ENCODE peak calls at places on chromosomes 2 and 18, in eight cellular contexts. Y is heart left ventricle, S is testis, N is cardiac muscle cell, E is RWPE1, Z is MCF 10A, J is colonic mucosa, A is GM06990. X is an unnamed sample.

GRCh38 chr18:33761363-33761762 is 183.3 kb downstream of the ASXL3 start:
- DNase-seq in N (peak), S (peak), J (no peak), E (peak), Y (peak), Z (peak), A (no peak), X (no peak)

GRCh38 chr2:85605406-85606115 is 3.1 kb upstream of the TMEM150A start:
- DNase-seq in Y (peak), S (no peak), J (no peak), N (peak), Z (no peak), A (no peak), E (no peak), X (no peak)

GRCh38 chr2:61014805-61015204 is 2.7 kb upstream of the PEX13 start:
- DNase-seq in Y (no peak), Z (peak), A (no peak), N (no peak), J (no peak), S (no peak), E (peak), X (no peak)

GRCh38 chr2:218622606-218623238 is 15.0 kb downstream of the PLCD4 start:
- DNase-seq in Z (peak), Y (no peak), E (no peak), S (no peak), N (peak), J (no peak), A (no peak), X (no peak)

GRCh38 chr2:26470601-26471260 is 7.2 kb downstream of the OTOF start:
- DNase-seq in J (no peak), A (no peak), Z (no peak), E (no peak), S (no peak), N (no peak), Y (peak), X (no peak)

GRCh38 chr2:45494275-45494977 is 116.6 kb downstream of the SRBD1 start:
- DNase-seq in Y (no peak), E (peak), N (peak), J (peak), S (no peak), Z (peak), A (peak), X (peak)

GRCh38 chr2:67446504-67446911 is 49.4 kb downstream of the ETAA1 start:
- DNase-seq in Z (peak), E (peak), S (no peak), J (no peak), Y (no peak), N (peak), A (no peak), X (no peak)

GRCh38 chr2:236052926-236053846 is 115.0 kb downstream of the GBX2 start:
- DNase-seq in A (no peak), Y (no peak), E (no peak), N (no peak), J (no peak), S (no peak), Z (no peak), X (no peak)

DNA sequence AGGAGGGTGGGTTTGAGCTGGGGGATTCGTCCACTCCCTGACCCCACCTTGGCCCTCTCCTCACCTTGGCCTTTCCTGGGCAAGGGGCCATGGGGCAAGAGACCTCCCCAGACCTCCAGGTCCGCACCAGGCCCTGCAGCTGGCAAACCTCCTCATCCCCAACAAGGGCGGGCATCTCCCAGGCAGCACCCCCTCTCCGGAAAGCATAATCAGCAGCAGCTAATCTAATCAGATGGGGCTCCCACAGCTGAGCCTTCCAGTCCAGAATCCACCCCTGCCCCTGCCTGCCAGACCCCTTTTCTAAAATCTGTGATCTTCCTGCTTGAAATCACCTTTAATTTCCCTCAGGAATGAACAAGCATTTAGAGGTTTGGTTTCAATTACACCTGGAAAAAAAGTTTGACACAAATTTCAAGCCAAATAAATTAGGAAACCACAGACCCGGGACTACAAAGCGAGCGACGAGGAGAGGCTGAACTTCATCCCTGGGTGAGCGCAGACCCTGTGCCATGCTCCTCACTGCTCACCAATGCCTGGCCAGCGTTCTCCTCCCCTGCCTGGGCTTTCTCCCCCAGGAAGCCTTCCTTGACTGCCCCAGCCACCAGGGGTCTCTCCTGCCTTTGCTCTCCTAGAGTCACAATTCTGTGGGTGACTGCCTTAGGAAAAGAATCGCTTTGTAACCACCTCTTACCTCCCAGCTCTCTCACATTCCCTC is 143.0 kb upstream of the MYCN start:
- DNase-seq in Y (no peak), N (no peak), S (no peak), Z (peak), A (no peak), E (no peak), J (no peak), X (no peak)
- TF ChIP-seq CTCF in Y (no peak), N (no peak), S (no peak), Z (no peak), A (peak), E (no peak), J (no peak), X (peak)

GRCh38 chr2:75464348-75464946 is 96.3 kb downstream of the EVA1A start:
- DNase-seq in E (peak), S (peak), A (no peak), N (peak), J (no peak), Y (no peak), Z (peak), X (peak)

GRCh38 chr2:75465317-75465998 is 95.3 kb downstream of the EVA1A start:
- DNase-seq in Y (no peak), E (peak), N (peak), Z (peak), A (no peak), J (no peak), S (peak), X (no peak)

GRCh38 chr2:75462714-75463113 is 98.0 kb downstream of the EVA1A start:
- DNase-seq in A (no peak), S (no peak), N (no peak), Z (no peak), E (no peak), J (no peak), Y (no peak), X (no peak)

GRCh38 chr2:75466708-75467311 is 93.9 kb downstream of the EVA1A start:
- DNase-seq in A (peak), S (peak), E (peak), Y (no peak), Z (peak), J (peak), N (peak), X (peak)
- TF ChIP-seq CTCF in A (peak), S (peak), E (peak), Y (no peak), Z (peak), J (peak), N (peak), X (peak)

DNA sequence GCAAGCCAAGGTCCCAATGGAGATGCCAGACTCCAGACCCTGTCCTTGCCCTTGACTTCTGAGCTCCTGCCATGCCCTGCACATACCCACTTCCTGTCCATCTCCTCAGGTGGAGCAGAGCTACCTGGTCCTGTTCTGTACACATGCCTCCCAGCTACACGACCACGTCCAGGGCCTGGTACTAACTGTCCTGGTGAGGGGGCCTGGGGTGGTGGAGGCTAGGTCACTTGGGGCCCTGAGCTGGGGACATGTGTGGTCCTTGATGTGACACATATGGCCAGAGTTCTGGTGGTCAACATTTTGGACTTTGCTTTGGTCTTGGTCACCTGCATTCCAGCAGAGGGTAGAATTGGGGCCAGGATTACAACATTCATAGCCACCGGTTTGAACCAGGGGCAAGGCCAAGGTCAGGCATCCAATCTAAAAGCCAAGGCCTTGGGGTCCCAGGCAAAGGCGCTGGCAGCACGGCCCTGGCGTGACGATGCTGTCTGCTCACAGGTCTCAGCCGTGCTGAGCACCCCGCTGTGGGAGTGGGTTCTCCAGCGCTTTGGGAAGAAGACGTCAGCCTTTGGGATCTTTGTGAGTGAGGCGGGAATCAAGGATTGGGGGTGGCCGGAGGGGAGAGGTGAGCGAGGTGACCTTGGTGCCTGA is 12.6 kb downstream of the MFSD2B start:
- DNase-seq in A (no peak), S (no peak), E (no peak), Y (no peak), Z (no peak), N (no peak), J (no peak), X (no peak)
- TF ChIP-seq CTCF in A (no peak), S (no peak), E (no peak), Y (no peak), Z (no peak), N (no peak), J (no peak), X (no peak)

GRCh38 chr2:159262226-159262625 is 24.3 kb downstream of the WDSUB1 start:
- DNase-seq in S (no peak), J (no peak), N (no peak), A (no peak), Y (no peak), Z (no peak), E (no peak), X (no peak)
- TF ChIP-seq CTCF in S (no peak), J (no peak), N (no peak), A (no peak), Y (no peak), Z (no peak), E (no peak), X (no peak)

DNA sequence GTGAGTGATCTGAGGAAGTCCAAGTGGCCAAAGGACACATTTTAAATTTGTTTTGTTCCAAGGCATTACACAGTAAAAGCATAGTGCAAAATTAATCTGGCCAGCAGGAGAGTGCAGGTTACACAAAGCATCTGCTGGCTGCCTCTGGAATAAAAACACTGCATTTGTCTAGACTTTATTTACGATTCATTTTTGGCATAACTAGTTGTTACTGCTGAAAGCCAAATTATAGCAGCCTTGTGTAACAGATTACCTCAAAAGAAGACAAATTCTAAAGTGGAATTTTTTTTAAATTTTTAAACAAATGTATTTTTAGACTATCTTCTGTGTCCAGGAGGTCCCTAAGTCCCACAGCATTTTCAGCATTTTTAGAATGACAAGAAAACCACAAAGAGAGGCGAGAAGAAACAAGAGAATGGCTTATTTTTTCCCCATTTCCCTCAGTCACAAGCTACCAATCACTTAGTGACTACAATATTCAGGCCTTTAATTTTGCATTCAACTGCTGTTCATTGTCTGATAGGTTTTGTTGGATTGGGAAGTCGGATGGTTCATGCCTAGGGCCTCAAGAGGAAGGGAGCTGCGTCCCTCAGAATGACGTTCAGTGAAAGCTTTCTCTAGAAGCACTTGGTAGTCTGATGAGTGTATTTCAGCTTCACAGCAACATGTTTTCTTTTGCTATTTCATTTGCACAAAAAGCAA is 46.0 kb downstream of the TMEFF2 start:
- DNase-seq in A (no peak), Z (no peak), E (no peak), Y (no peak), N (peak), S (no peak), J (no peak), X (no peak)
- TF ChIP-seq CTCF in A (no peak), Z (no peak), E (no peak), Y (no peak), N (peak), S (no peak), J (no peak), X (no peak)

X was measured in A549.